ENCODE peak calls at places on chromosomes 12 and 14, in four cellular contexts. One of them, this sample, is unnamed.

GRCh38 chr14:95533822-95534221 is 1.0 kb upstream of the GLRX5 start:
- DNase-seq in SW 1271: no peak
- DNase-seq in activated naive CD8-positive, alpha-beta T cell treated with anti-CD3 and anti-CD28 coated beads, Interleukin-2, amount 50 U/mL, for 24 hours: no peak
- DNase-seq in AG20443: no peak
- DNase-seq in this sample: no peak

GRCh38 chr12:122888232-122888752 is 7.6 kb downstream of the VPS37B start:
- DNase-seq in AG20443: no peak
- DNase-seq in activated naive CD8-positive, alpha-beta T cell treated with anti-CD3 and anti-CD28 coated beads, Interleukin-2, amount 50 U/mL, for 24 hours: no peak
- DNase-seq in SW 1271: peak; percentile 81
- DNase-seq in this sample: peak; percentile 59

GRCh38 chr14:96037891-96038557 is 1.1 kb upstream of the C14orf132 start:
- DNase-seq in SW 1271: no peak
- DNase-seq in AG20443: peak; percentile 88
- DNase-seq in activated naive CD8-positive, alpha-beta T cell treated with anti-CD3 and anti-CD28 coated beads, Interleukin-2, amount 50 U/mL, for 24 hours: no peak
- DNase-seq in this sample: peak; percentile 76

GRCh38 chr12:41514050-41514449 is 325.9 kb downstream of the PDZRN4 start:
- DNase-seq in SW 1271: no peak
- DNase-seq in AG20443: no peak
- DNase-seq in activated naive CD8-positive, alpha-beta T cell treated with anti-CD3 and anti-CD28 coated beads, Interleukin-2, amount 50 U/mL, for 24 hours: no peak
- DNase-seq in this sample: no peak

GRCh38 chr14:105162374-105162979 is 6.1 kb downstream of the JAG2 start:
- DNase-seq in activated naive CD8-positive, alpha-beta T cell treated with anti-CD3 and anti-CD28 coated beads, Interleukin-2, amount 50 U/mL, for 24 hours: no peak
- DNase-seq in AG20443: peak; percentile 61
- DNase-seq in SW 1271: no peak
- DNase-seq in this sample: no peak

GRCh38 chr12:25712169-25712568 is 159.1 kb upstream of the LMNTD1 start:
- DNase-seq in SW 1271: no peak
- DNase-seq in AG20443: no peak
- DNase-seq in activated naive CD8-positive, alpha-beta T cell treated with anti-CD3 and anti-CD28 coated beads, Interleukin-2, amount 50 U/mL, for 24 hours: no peak
- DNase-seq in this sample: no peak

GRCh38 chr12:121770388-121770787 is 23.1 kb downstream of the RHOF start:
- DNase-seq in SW 1271: no peak
- DNase-seq in AG20443: no peak
- DNase-seq in activated naive CD8-positive, alpha-beta T cell treated with anti-CD3 and anti-CD28 coated beads, Interleukin-2, amount 50 U/mL, for 24 hours: no peak
- DNase-seq in this sample: no peak

GRCh38 chr12:50579757-50580267 is 75.0 kb downstream of the DIP2B start:
- DNase-seq in AG20443: no peak
- DNase-seq in activated naive CD8-positive, alpha-beta T cell treated with anti-CD3 and anti-CD28 coated beads, Interleukin-2, amount 50 U/mL, for 24 hours: no peak
- DNase-seq in SW 1271: no peak
- DNase-seq in this sample: peak; percentile 45

GRCh38 chr12:111446044-111446581 is 40.4 kb downstream of the SH2B3 start:
- DNase-seq in AG20443: no peak
- DNase-seq in SW 1271: peak; percentile 52
- DNase-seq in activated naive CD8-positive, alpha-beta T cell treated with anti-CD3 and anti-CD28 coated beads, Interleukin-2, amount 50 U/mL, for 24 hours: no peak
- DNase-seq in this sample: peak; percentile 56

This sample was measured in fibroblast of the aortic adventitia.